ENCODE peak calls at places on chromosome 9, in six cellular contexts. One of them, this sample, is unnamed.

GRCh38 chr9:133770076-133770777 is 32.1 kb upstream of the SARDH start:
- DNase-seq in cardiac muscle cell: no peak
- DNase-seq in heart right ventricle: no peak
- DNase-seq in aorta: peak
- DNase-seq in D341Med: peak
- DNase-seq in nucleus accumbens: no peak
- DNase-seq in this sample: peak

GRCh38 chr9:97470076-97470475 is 31.4 kb upstream of the TMOD1 start:
- DNase-seq in heart right ventricle: no peak
- DNase-seq in aorta: no peak
- DNase-seq in nucleus accumbens: peak
- DNase-seq in cardiac muscle cell: no peak
- DNase-seq in D341Med: peak
- DNase-seq in this sample: no peak

GRCh38 chr9:105187781-105188180 is 56.7 kb upstream of the SLC44A1 start:
- DNase-seq in aorta: no peak
- DNase-seq in D341Med: no peak
- DNase-seq in nucleus accumbens: no peak
- DNase-seq in cardiac muscle cell: peak
- DNase-seq in heart right ventricle: no peak
- DNase-seq in this sample: no peak

GRCh38 chr9:2919347-2919746 is 75.5 kb upstream of the PUM3 start:
- DNase-seq in nucleus accumbens: no peak
- DNase-seq in aorta: no peak
- DNase-seq in heart right ventricle: no peak
- DNase-seq in cardiac muscle cell: peak
- DNase-seq in D341Med: no peak
- DNase-seq in this sample: no peak

GRCh38 chr9:129139233-129139992 is 28.2 kb downstream of the PTPA start:
- DNase-seq in aorta: peak
- DNase-seq in nucleus accumbens: peak
- DNase-seq in heart right ventricle: peak
- DNase-seq in D341Med: peak
- DNase-seq in cardiac muscle cell: peak
- DNase-seq in this sample: peak

GRCh38 chr9:96691326-96691725 is 36.2 kb upstream of the PRXL2C start:
- DNase-seq in heart right ventricle: no peak
- DNase-seq in aorta: no peak
- DNase-seq in nucleus accumbens: no peak
- DNase-seq in D341Med: no peak
- DNase-seq in cardiac muscle cell: no peak
- DNase-seq in this sample: no peak

GRCh38 chr9:99305820-99306811 is 84.0 kb downstream of the SEC61B start:
- DNase-seq in aorta: no peak
- DNase-seq in heart right ventricle: no peak
- DNase-seq in D341Med: no peak
- DNase-seq in nucleus accumbens: no peak
- DNase-seq in cardiac muscle cell: no peak
- DNase-seq in this sample: no peak

GRCh38 chr9:95942016-95942415 is 66.5 kb downstream of the ERCC6L2 start:
- DNase-seq in nucleus accumbens: no peak
- DNase-seq in D341Med: no peak
- DNase-seq in heart right ventricle: no peak
- DNase-seq in cardiac muscle cell: no peak
- DNase-seq in aorta: no peak
- DNase-seq in this sample: no peak

GRCh38 chr9:6639622-6640021 is 5.9 kb downstream of the GLDC start:
- DNase-seq in nucleus accumbens: no peak
- DNase-seq in heart right ventricle: no peak
- DNase-seq in aorta: no peak
- DNase-seq in cardiac muscle cell: no peak
- DNase-seq in D341Med: no peak
- DNase-seq in this sample: no peak

GRCh38 chr9:127516835-127517607 is 65.7 kb downstream of the LRSAM1 start:
- DNase-seq in D341Med: no peak
- DNase-seq in nucleus accumbens: no peak
- DNase-seq in aorta: no peak
- DNase-seq in heart right ventricle: no peak
- DNase-seq in cardiac muscle cell: no peak
- DNase-seq in this sample: no peak

GRCh38 chr9:87672586-87672985 is 53.3 kb upstream of the CTSL start:
- DNase-seq in aorta: no peak
- DNase-seq in nucleus accumbens: no peak
- DNase-seq in D341Med: no peak
- DNase-seq in heart right ventricle: no peak
- DNase-seq in cardiac muscle cell: no peak
- DNase-seq in this sample: no peak

GRCh38 chr9:91899611-91900010 is 50.4 kb downstream of the ROR2 start:
- DNase-seq in aorta: no peak
- DNase-seq in heart right ventricle: no peak
- DNase-seq in nucleus accumbens: no peak
- DNase-seq in D341Med: no peak
- DNase-seq in cardiac muscle cell: no peak
- DNase-seq in this sample: no peak

GRCh38 chr9:35710818-35711500 is 21.0 kb downstream of the TLN1 start:
- DNase-seq in cardiac muscle cell: no peak
- DNase-seq in aorta: no peak
- DNase-seq in heart right ventricle: no peak
- DNase-seq in nucleus accumbens: no peak
- DNase-seq in D341Med: no peak
- DNase-seq in this sample: peak

GRCh38 chr9:21110708-21111576 is 30.7 kb downstream of the IFNW1 start:
- DNase-seq in cardiac muscle cell: peak
- DNase-seq in D341Med: peak
- DNase-seq in nucleus accumbens: no peak
- DNase-seq in heart right ventricle: no peak
- DNase-seq in aorta: no peak
- DNase-seq in this sample: no peak

GRCh38 chr9:68501159-68501506 is 39.5 kb downstream of the TMEM252 start:
- DNase-seq in heart right ventricle: no peak
- DNase-seq in aorta: no peak
- DNase-seq in cardiac muscle cell: peak
- DNase-seq in nucleus accumbens: no peak
- DNase-seq in D341Med: no peak
- DNase-seq in this sample: no peak

GRCh38 chr9:77374266-77374665 is 196.9 kb downstream of the VPS13A start:
- DNase-seq in D341Med: no peak
- DNase-seq in nucleus accumbens: no peak
- DNase-seq in cardiac muscle cell: peak
- DNase-seq in heart right ventricle: no peak
- DNase-seq in aorta: no peak
- DNase-seq in this sample: no peak

GRCh38 chr9:114775121-114775520 is 30.7 kb downstream of the TNFSF15 start:
- DNase-seq in nucleus accumbens: no peak
- DNase-seq in D341Med: no peak
- DNase-seq in heart right ventricle: no peak
- DNase-seq in cardiac muscle cell: no peak
- DNase-seq in aorta: no peak
- DNase-seq in this sample: no peak

GRCh38 chr9:101836021-101836420 is 97.6 kb upstream of the GRIN3A start:
- DNase-seq in D341Med: no peak
- DNase-seq in cardiac muscle cell: no peak
- DNase-seq in aorta: no peak
- DNase-seq in nucleus accumbens: no peak
- DNase-seq in heart right ventricle: no peak
- DNase-seq in this sample: no peak

GRCh38 chr9:112145886-112146285 is 29.2 kb downstream of the SUSD1 start:
- DNase-seq in nucleus accumbens: no peak
- DNase-seq in D341Med: no peak
- DNase-seq in aorta: no peak
- DNase-seq in cardiac muscle cell: peak
- DNase-seq in heart right ventricle: no peak
- DNase-seq in this sample: no peak

GRCh38 chr9:34623386-34624235 is 3.3 kb upstream of the DCTN3 start:
- DNase-seq in heart right ventricle: no peak
- DNase-seq in cardiac muscle cell: no peak
- DNase-seq in aorta: no peak
- DNase-seq in D341Med: no peak
- DNase-seq in nucleus accumbens: no peak
- DNase-seq in this sample: peak

GRCh38 chr9:127920794-127921193 is 4.0 kb upstream of the ST6GALNAC4 start:
- DNase-seq in heart right ventricle: no peak
- DNase-seq in D341Med: no peak
- DNase-seq in aorta: no peak
- DNase-seq in cardiac muscle cell: no peak
- DNase-seq in nucleus accumbens: no peak
- DNase-seq in this sample: no peak

GRCh38 chr9:6931913-6932312 is 174.1 kb downstream of the KDM4C start:
- DNase-seq in aorta: peak
- DNase-seq in cardiac muscle cell: peak
- DNase-seq in heart right ventricle: no peak
- DNase-seq in nucleus accumbens: no peak
- DNase-seq in D341Med: no peak
- DNase-seq in this sample: no peak

GRCh38 chr9:97704851-97705250 is 7.7 kb upstream of the XPA start:
- DNase-seq in heart right ventricle: no peak
- DNase-seq in D341Med: no peak
- DNase-seq in cardiac muscle cell: no peak
- DNase-seq in nucleus accumbens: no peak
- DNase-seq in aorta: no peak
- DNase-seq in this sample: no peak

GRCh38 chr9:115237383-115238087 is 119.6 kb upstream of the TNC start:
- DNase-seq in D341Med: no peak
- DNase-seq in nucleus accumbens: no peak
- DNase-seq in cardiac muscle cell: peak
- DNase-seq in heart right ventricle: peak
- DNase-seq in aorta: peak
- DNase-seq in this sample: peak